ENCODE peak calls at places on chromosome 14, in nine cellular contexts. V is H54, G is uterus, L is spleen, T is A549, W is erythroblast, F is GM12892, A is adrenal gland, C is body of pancreas. N is an unnamed sample.

GRCh38 chr14:59406454-59407245 is 58.5 kb downstream of the GPR135 start:
- DNase-seq in V (no peak), G (no peak), L (no peak), T (no peak), W (no peak), F (no peak), A (no peak), C (no peak), N (no peak)

GRCh38 chr14:20799955-20800544 is 2.6 kb downstream of the RNASE1 start:
- DNase-seq in V (no peak), G (peak), L (peak), T (no peak), W (peak), F (no peak), A (peak), C (no peak), N (peak)

GRCh38 chr14:31159682-31160296 is 47.8 kb downstream of the HECTD1 start:
- DNase-seq in V (no peak), G (peak), L (no peak), T (no peak), W (no peak), F (no peak), A (no peak), C (no peak), N (no peak)

GRCh38 chr14:75880512-75880911 is 101.3 kb downstream of the TGFB3 start:
- DNase-seq in V (no peak), G (no peak), L (no peak), T (no peak), W (peak), F (no peak), A (no peak), C (no peak), N (no peak)

GRCh38 chr14:99129998-99130397 is 142.0 kb downstream of the BCL11B start:
- DNase-seq in V (no peak), G (no peak), L (no peak), T (no peak), W (no peak), F (no peak), A (no peak), C (no peak), N (no peak)

GRCh38 chr14:88698651-88699050 is 94.1 kb downstream of the EML5 start:
- DNase-seq in V (no peak), G (no peak), L (no peak), T (no peak), W (no peak), F (no peak), A (no peak), C (no peak), N (no peak)

GRCh38 chr14:33762462-33762861 is 188.4 kb downstream of the EGLN3 start:
- DNase-seq in V (no peak), G (no peak), L (no peak), T (no peak), W (no peak), F (no peak), A (no peak), C (no peak), N (no peak)

GRCh38 chr14:82182646-82183045 is 649.0 kb upstream of the SEL1L start:
- DNase-seq in V (no peak), G (no peak), L (no peak), T (no peak), W (no peak), F (no peak), A (no peak), C (no peak), N (no peak)

GRCh38 chr14:92686763-92687427 is 61.5 kb downstream of the LGMN start:
- DNase-seq in V (peak), G (peak), L (peak), T (peak), W (peak), F (peak), A (peak), C (peak), N (peak)

GRCh38 chr14:66638688-66639087 is 130.7 kb downstream of the GPHN start:
- DNase-seq in V (no peak), G (no peak), L (no peak), T (no peak), W (no peak), F (no peak), A (no peak), C (no peak), N (no peak)

GRCh38 chr14:77204457-77204796 is 22.8 kb downstream of the TMEM63C start:
- DNase-seq in V (no peak), G (no peak), L (no peak), T (no peak), W (no peak), F (no peak), A (peak), C (no peak), N (no peak)

GRCh38 chr14:77979666-77980351 is 179.9 kb downstream of the ADCK1 start:
- DNase-seq in V (no peak), G (no peak), L (no peak), T (no peak), W (peak), F (no peak), A (no peak), C (no peak), N (no peak)

GRCh38 chr14:52929192-52929807 is 21.6 kb downstream of the FERMT2 start:
- DNase-seq in V (no peak), G (no peak), L (no peak), T (no peak), W (no peak), F (no peak), A (no peak), C (no peak), N (no peak)

GRCh38 chr14:58808828-58809227 is 171.1 kb downstream of the DACT1 start:
- DNase-seq in V (no peak), G (no peak), L (no peak), T (no peak), W (no peak), F (no peak), A (peak), C (no peak), N (peak)

GRCh38 chr14:37598973-37599526 is 3.6 kb downstream of the TTC6 start:
- DNase-seq in V (no peak), G (no peak), L (no peak), T (no peak), W (no peak), F (no peak), A (no peak), C (no peak), N (no peak)

GRCh38 chr14:96064866-96065265 is 25.7 kb downstream of the C14orf132 start:
- DNase-seq in V (no peak), G (no peak), L (peak), T (no peak), W (no peak), F (no peak), A (peak), C (no peak), N (no peak)

GRCh38 chr14:104202259-104203070 is 64.1 kb downstream of the KIF26A start:
- DNase-seq in V (no peak), G (no peak), L (no peak), T (no peak), W (no peak), F (no peak), A (peak), C (peak), N (peak)

GRCh38 chr14:35818346-35819115 is 7.6 kb upstream of the BRMS1L start:
- DNase-seq in V (no peak), G (no peak), L (no peak), T (peak), W (peak), F (no peak), A (peak), C (peak), N (no peak)

GRCh38 chr14:40599726-40600125 is 1007.0 kb upstream of the LRFN5 start:
- DNase-seq in V (no peak), G (no peak), L (no peak), T (no peak), W (no peak), F (no peak), A (no peak), C (no peak), N (no peak)

GRCh38 chr14:49408187-49408963 is 177.8 kb downstream of the RPS29 start:
- DNase-seq in V (no peak), G (no peak), L (no peak), T (no peak), W (no peak), F (no peak), A (no peak), C (no peak), N (no peak)

GRCh38 chr14:58749066-58749669 is 111.4 kb downstream of the DACT1 start:
- DNase-seq in V (peak), G (no peak), L (no peak), T (peak), W (peak), F (no peak), A (peak), C (peak), N (peak)

GRCh38 chr14:102949062-102949800 is 26.8 kb downstream of the AMN start:
- DNase-seq in V (no peak), G (no peak), L (peak), T (no peak), W (no peak), F (no peak), A (no peak), C (no peak), N (no peak)

GRCh38 chr14:98177551-98177950 is 1094.4 kb downstream of the BCL11B start:
- DNase-seq in V (no peak), G (no peak), L (no peak), T (no peak), W (no peak), F (no peak), A (no peak), C (no peak), N (no peak)

GRCh38 chr14:106185837-106186233 is 659.5 kb downstream of the TMEM121 start:
- DNase-seq in V (no peak), G (no peak), L (peak), T (no peak), W (peak), F (no peak), A (no peak), C (no peak), N (peak)

GRCh38 chr14:35438910-35439713 is 34.6 kb upstream of the NFKBIA start:
- DNase-seq in V (no peak), G (no peak), L (no peak), T (no peak), W (peak), F (no peak), A (no peak), C (no peak), N (no peak)

GRCh38 chr14:96264850-96265249 is 8.8 kb downstream of the BDKRB1 start:
- DNase-seq in V (no peak), G (no peak), L (no peak), T (no peak), W (no peak), F (no peak), A (peak), C (no peak), N (no peak)

GRCh38 chr14:36394593-36394992 is 74.2 kb upstream of the MBIP start:
- DNase-seq in V (no peak), G (no peak), L (no peak), T (no peak), W (no peak), F (no peak), A (no peak), C (no peak), N (no peak)

GRCh38 chr14:67335781-67336180 is 23.8 kb downstream of the ATP6V1D start:
- DNase-seq in V (no peak), G (no peak), L (no peak), T (peak), W (peak), F (no peak), A (no peak), C (no peak), N (no peak)

GRCh38 chr14:101862177-101862576 is 100.7 kb downstream of the PPP2R5C start:
- DNase-seq in V (peak), G (no peak), L (no peak), T (no peak), W (no peak), F (no peak), A (no peak), C (no peak), N (no peak)

GRCh38 chr14:85534914-85535313 is 5.0 kb downstream of the FLRT2 start:
- DNase-seq in V (no peak), G (no peak), L (no peak), T (no peak), W (no peak), F (no peak), A (no peak), C (no peak), N (no peak)

GRCh38 chr14:59130472-59130871 is 58.0 kb upstream of the DAAM1 start:
- DNase-seq in V (no peak), G (peak), L (no peak), T (no peak), W (no peak), F (no peak), A (no peak), C (no peak), N (no peak)

GRCh38 chr14:73049428-73049827 is 8.9 kb upstream of the RBM25 start:
- DNase-seq in V (no peak), G (no peak), L (no peak), T (no peak), W (no peak), F (no peak), A (no peak), C (no peak), N (no peak)

GRCh38 chr14:23056257-23056955 is 914 bp downstream of the CDH24 start:
- DNase-seq in V (peak), G (peak), L (peak), T (peak), W (no peak), F (peak), A (peak), C (peak), N (peak)

GRCh38 chr14:50714452-50715073 is 46.5 kb upstream of the SAV1 start:
- DNase-seq in V (peak), G (no peak), L (no peak), T (no peak), W (peak), F (no peak), A (no peak), C (no peak), N (no peak)

GRCh38 chr14:26204954-26205479 is 392.8 kb downstream of the NOVA1 start:
- DNase-seq in V (no peak), G (peak), L (peak), T (no peak), W (no peak), F (no peak), A (peak), C (peak), N (peak)

GRCh38 chr14:74495356-74495755 is 1.8 kb downstream of the ISCA2 start:
- DNase-seq in V (no peak), G (no peak), L (no peak), T (no peak), W (peak), F (no peak), A (no peak), C (no peak), N (no peak)

GRCh38 chr14:26410189-26410685 is 187.6 kb downstream of the NOVA1 start:
- DNase-seq in V (no peak), G (no peak), L (no peak), T (no peak), W (no peak), F (no peak), A (no peak), C (no peak), N (no peak)

GRCh38 chr14:69680297-69680696 is 68.9 kb downstream of the SUSD6 start:
- DNase-seq in V (no peak), G (no peak), L (no peak), T (no peak), W (no peak), F (no peak), A (no peak), C (no peak), N (no peak)

GRCh38 chr14:24130717-24131548 is 474 bp downstream of the FITM1 start:
- DNase-seq in V (no peak), G (no peak), L (peak), T (no peak), W (no peak), F (no peak), A (peak), C (peak), N (no peak)
- TF ChIP-seq POLR2A in V (no peak), G (no peak), L (no peak), T (no peak), W (no peak), F (no peak), A (no peak), C (peak), N (no peak)

GRCh38 chr14:53952533-53952932 is 4.1 kb downstream of the BMP4 start:
- DNase-seq in V (no peak), G (no peak), L (no peak), T (no peak), W (no peak), F (no peak), A (no peak), C (no peak), N (no peak)

GRCh38 chr14:53953002-53953827 is 3.4 kb downstream of the BMP4 start:
- DNase-seq in V (peak), G (peak), L (peak), T (peak), W (no peak), F (no peak), A (peak), C (peak), N (peak)

GRCh38 chr14:53954551-53955233 is 1.9 kb downstream of the BMP4 start:
- DNase-seq in V (no peak), G (no peak), L (peak), T (no peak), W (no peak), F (no peak), A (no peak), C (no peak), N (no peak)

GRCh38 chr14:53955234-53955556 is 1.4 kb downstream of the BMP4 start:
- DNase-seq in V (no peak), G (no peak), L (no peak), T (no peak), W (no peak), F (no peak), A (no peak), C (no peak), N (no peak)

DNA sequence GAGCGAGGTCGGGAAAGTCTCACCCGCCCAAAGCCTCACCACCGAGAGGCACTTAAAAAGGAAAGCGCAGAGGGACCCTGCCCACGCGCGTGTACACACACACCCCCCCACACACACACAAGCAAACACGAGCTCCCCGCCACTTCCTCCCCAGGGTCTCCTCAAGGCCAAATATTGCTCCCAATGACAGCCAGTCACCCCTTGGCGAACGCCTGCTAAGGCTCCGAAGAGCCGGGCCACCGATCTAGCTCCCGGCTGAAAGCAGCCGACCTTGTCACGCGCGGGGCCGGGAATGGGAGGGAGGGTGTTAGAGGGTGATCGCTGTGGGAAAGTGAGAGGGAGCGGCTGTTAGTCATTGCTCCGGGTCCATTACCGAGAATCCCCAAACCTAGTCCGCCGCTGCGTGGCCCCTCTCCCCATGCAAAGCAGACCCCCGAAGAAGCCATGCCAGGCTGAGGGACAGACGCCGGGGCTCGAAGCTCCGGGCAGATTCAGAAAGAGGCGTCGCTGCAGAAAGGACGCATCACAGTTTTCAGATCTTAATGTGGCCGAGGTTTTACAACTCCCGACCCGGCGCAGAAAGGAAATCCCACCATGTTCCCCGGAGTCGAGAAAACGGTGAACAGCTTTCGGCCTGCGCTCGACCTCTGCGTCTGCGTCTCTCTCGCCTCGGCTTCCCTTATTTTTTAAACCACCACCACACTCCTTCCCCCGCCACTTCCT is 2.6 kb downstream of the BMP4 start:
- DNase-seq in V (peak), G (peak), L (peak), T (peak), W (no peak), F (no peak), A (no peak), C (peak), N (no peak)
- TF ChIP-seq POLR2A in V (no peak), G (no peak), L (no peak), T (no peak), W (no peak), F (no peak), A (no peak), C (no peak), N (no peak)

GRCh38 chr14:100238419-100239199 is at the start of gene YY1:
- DNase-seq in V (peak), G (peak), L (peak), T (peak), W (peak), F (peak), A (peak), C (peak), N (peak)

GRCh38 chr14:100240725-100241032 is 1.7 kb downstream of the YY1 start:
- DNase-seq in V (no peak), G (no peak), L (no peak), T (no peak), W (no peak), F (no peak), A (no peak), C (no peak), N (no peak)

GRCh38 chr14:100241279-100241678 is 2.3 kb downstream of the YY1 start:
- DNase-seq in V (no peak), G (no peak), L (no peak), T (no peak), W (peak), F (no peak), A (no peak), C (no peak), N (no peak)

GRCh38 chr14:100239200-100239839 is 376 bp downstream of the YY1 start:
- DNase-seq in V (no peak), G (peak), L (peak), T (no peak), W (peak), F (no peak), A (peak), C (peak), N (no peak)

GRCh38 chr14:100239840-100240724 is 1.1 kb downstream of the YY1 start:
- DNase-seq in V (peak), G (peak), L (peak), T (peak), W (peak), F (peak), A (peak), C (peak), N (peak)
- TF ChIP-seq POLR2A in V (peak), G (peak), L (peak), T (peak), W (no peak), F (peak), A (peak), C (peak), N (peak)

GRCh38 chr14:94903338-94903737 is 133.4 kb upstream of the GSC start:
- DNase-seq in V (no peak), G (no peak), L (peak), T (no peak), W (no peak), F (no peak), A (no peak), C (no peak), N (no peak)
- TF ChIP-seq POLR2A in V (no peak), G (no peak), L (no peak), T (no peak), W (no peak), F (no peak), A (no peak), C (no peak), N (no peak)

GRCh38 chr14:24145700-24146621 is at the start of gene PSME2:
- DNase-seq in V (no peak), G (no peak), L (no peak), T (peak), W (no peak), F (no peak), A (no peak), C (no peak), N (no peak)
- TF ChIP-seq POLR2A in V (peak), G (peak), L (no peak), T (peak), W (no peak), F (peak), A (no peak), C (peak), N (no peak)

DNA sequence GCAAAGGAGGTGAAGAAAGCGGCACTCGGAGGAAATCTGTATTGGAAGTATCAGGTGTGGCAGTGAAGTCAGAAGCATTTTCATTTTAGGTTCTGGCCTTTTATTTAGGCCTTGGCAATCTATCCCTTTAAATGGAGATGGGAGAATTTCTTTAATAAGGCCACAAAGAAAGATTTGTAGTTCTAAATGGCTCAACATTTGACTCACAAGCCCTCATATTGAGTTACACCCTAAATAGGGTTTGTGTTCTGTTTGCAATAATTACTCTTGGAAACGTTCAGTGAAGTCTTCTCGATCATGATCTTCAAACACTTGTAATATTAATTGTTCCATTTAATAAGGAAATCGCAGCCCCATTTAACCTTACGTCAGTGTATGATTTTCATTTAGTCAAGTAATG is 25.3 kb upstream of the TMEM260 start:
- DNase-seq in V (no peak), G (no peak), L (no peak), T (no peak), W (no peak), F (no peak), A (no peak), C (no peak), N (no peak)
- TF ChIP-seq POLR2A in V (no peak), G (no peak), L (no peak), T (no peak), W (no peak), F (no peak), A (no peak), C (no peak), N (no peak)

GRCh38 chr14:64702493-64703392 is 1.5 kb upstream of the PLEKHG3 start:
- DNase-seq in V (no peak), G (peak), L (peak), T (no peak), W (no peak), F (no peak), A (no peak), C (peak), N (peak)

GRCh38 chr14:64704743-64705405 is 650 bp downstream of the PLEKHG3 start:
- DNase-seq in V (no peak), G (peak), L (peak), T (no peak), W (peak), F (no peak), A (no peak), C (peak), N (peak)

GRCh38 chr14:64703393-64704144 is 655 bp upstream of the PLEKHG3 start:
- DNase-seq in V (no peak), G (no peak), L (no peak), T (no peak), W (peak), F (no peak), A (no peak), C (no peak), N (no peak)

GRCh38 chr14:64705406-64706118 is 1.3 kb downstream of the PLEKHG3 start:
- DNase-seq in V (no peak), G (peak), L (peak), T (no peak), W (no peak), F (no peak), A (no peak), C (no peak), N (no peak)

GRCh38 chr14:64704145-64704742 is at the start of gene PLEKHG3:
- DNase-seq in V (peak), G (peak), L (peak), T (peak), W (peak), F (no peak), A (peak), C (peak), N (peak)
- TF ChIP-seq POLR2A in V (no peak), G (peak), L (no peak), T (no peak), W (no peak), F (no peak), A (no peak), C (peak), N (no peak)